ENCODE peak calls at places on chromosomes 13 and 19, in nine cellular contexts. F, I, W, Z, G, R, D, X and A are unnamed samples.

GRCh38 chr13:80341771-80342271 is 895 bp upstream of the SPRY2 start:
- DNase-seq in G (no peak), I (peak), Z (peak), X (no peak), W (no peak), D (peak), R (peak), F (peak), A (no peak)

GRCh38 chr13:51767100-51767499 is 36.9 kb downstream of the DHRS12 start:
- DNase-seq in G (no peak), F (no peak), D (no peak), W (no peak), X (no peak), I (no peak), R (no peak), Z (no peak), A (no peak)

GRCh38 chr13:27259831-27260230 is 8.5 kb downstream of the RPL21 start:
- DNase-seq in W (no peak), X (no peak), R (no peak), Z (no peak), I (no peak), F (no peak), D (no peak), G (no peak), A (no peak)

GRCh38 chr13:23794267-23795161 is 94.7 kb downstream of the MIPEP start:
- DNase-seq in I (no peak), D (no peak), X (no peak), G (peak), W (peak), R (peak), Z (no peak), F (peak), A (no peak)

GRCh38 chr13:36831291-36831690 is 12.3 kb downstream of the RFXAP start:
- DNase-seq in R (no peak), X (no peak), D (no peak), W (no peak), Z (no peak), G (no peak), I (no peak), F (no peak), A (no peak)

GRCh38 chr13:107993239-107993948 is 221.9 kb downstream of the LIG4 start:
- DNase-seq in F (peak), G (no peak), R (no peak), W (no peak), X (no peak), Z (no peak), D (no peak), I (no peak), A (no peak)

GRCh38 chr13:76036176-76036575 is 400.0 kb downstream of the LMO7 start:
- DNase-seq in I (no peak), F (no peak), W (no peak), G (no peak), D (no peak), Z (no peak), R (peak), X (no peak), A (no peak)

GRCh38 chr19:7117248-7117647 is 47.7 kb downstream of the ZNF557 start:
- DNase-seq in R (no peak), W (no peak), I (no peak), G (no peak), Z (no peak), X (no peak), D (no peak), F (no peak), A (no peak)

GRCh38 chr19:32522967-32523366 is 58.0 kb upstream of the PDCD5 start:
- DNase-seq in I (no peak), Z (no peak), W (no peak), G (no peak), D (no peak), F (no peak), R (no peak), X (no peak), A (no peak)

GRCh38 chr13:98350746-98351330 is 173.8 kb upstream of the RNF113B start:
- DNase-seq in R (no peak), Z (no peak), W (no peak), F (no peak), G (no peak), D (no peak), I (no peak), X (no peak), A (no peak)

GRCh38 chr19:17683078-17683477 is 5.1 kb downstream of the UNC13A start:
- DNase-seq in Z (no peak), D (no peak), I (no peak), X (no peak), F (no peak), R (no peak), G (no peak), W (no peak), A (no peak)

GRCh38 chr19:48985711-48986110 is 7.4 kb downstream of the GYS1 start:
- DNase-seq in Z (no peak), W (no peak), D (no peak), R (no peak), X (no peak), F (no peak), I (no peak), G (no peak), A (no peak)

GRCh38 chr13:33087790-33088189 is 71.6 kb downstream of the KL start:
- DNase-seq in X (no peak), W (no peak), D (no peak), G (no peak), I (no peak), F (peak), R (no peak), Z (no peak), A (peak)

GRCh38 chr19:12365372-12366162 is at the start of gene ZNF442:
- DNase-seq in D (peak), G (peak), W (peak), I (peak), Z (peak), R (peak), X (peak), F (peak), A (peak)

DNA sequence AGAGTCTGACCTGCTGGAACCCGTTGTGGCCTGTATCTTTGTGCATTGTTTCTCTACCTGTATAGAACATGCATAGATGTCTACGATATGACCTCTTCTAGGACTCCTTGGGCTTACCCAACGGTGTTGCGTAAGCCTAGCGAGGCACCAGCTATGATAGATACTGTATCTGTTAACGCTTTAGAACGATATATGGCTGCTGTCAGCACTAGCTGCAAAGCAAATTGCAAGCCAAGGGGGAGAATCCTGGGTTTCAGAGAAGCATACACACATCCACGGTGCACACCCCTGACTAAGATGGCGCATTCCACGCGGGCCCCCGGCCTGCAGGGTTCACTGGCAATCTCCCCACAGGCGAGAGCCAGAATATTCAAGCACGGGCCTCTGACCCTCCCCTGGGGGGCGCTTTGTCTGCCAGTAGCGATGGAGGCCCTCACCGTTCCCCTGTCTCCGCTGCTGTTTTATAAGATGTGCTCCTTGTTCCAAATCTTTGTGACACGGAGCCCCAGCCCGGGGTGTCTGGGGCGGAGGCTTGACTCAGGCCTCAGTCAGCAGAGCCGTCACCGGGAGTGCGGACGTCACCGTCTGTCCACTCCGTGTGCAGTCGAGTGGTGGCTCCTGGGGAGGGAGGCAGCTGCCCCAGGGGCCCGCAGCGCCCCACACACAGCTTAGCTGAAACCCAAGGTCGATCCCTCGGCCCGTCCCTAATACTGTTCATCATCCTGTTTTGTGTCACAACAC is 12.9 kb upstream of the RPS15 start:
- DNase-seq in D (no peak), R (no peak), X (no peak), F (peak), Z (no peak), I (no peak), G (no peak), W (no peak), A (no peak)
- H3K27ac ChIP-seq in D (no peak), R (no peak), X (no peak), F (no peak), Z (no peak), I (no peak), G (no peak), W (no peak), A (peak)

GRCh38 chr19:1275260-1275975 is at the start of gene FAM174C:
- DNase-seq in G (peak), Z (peak), W (peak), I (peak), F (peak), X (peak), D (peak), R (peak), A (peak)
- TF ChIP-seq CTCF in G (no peak), Z (no peak), W (no peak), I (no peak), F (no peak), X (no peak), D (no peak), R (no peak), A (no peak)

GRCh38 chr19:34317311-34317927 is 47.6 kb upstream of the GPI start:
- DNase-seq in W (no peak), X (peak), G (peak), D (peak), Z (no peak), I (peak), R (no peak), F (peak), A (no peak)
- H3K27ac ChIP-seq in W (no peak), X (peak), G (no peak), D (peak), Z (no peak), I (peak), R (no peak), F (no peak), A (no peak)

GRCh38 chr19:3687393-3687773 is 12.9 kb downstream of the PIP5K1C start:
- DNase-seq in D (no peak), R (no peak), Z (no peak), I (no peak), W (no peak), F (no peak), X (no peak), G (no peak), A (no peak)
- TF ChIP-seq CTCF in D (no peak), R (no peak), Z (no peak), I (no peak), W (no peak), F (no peak), X (no peak), G (no peak), A (no peak)